ENCODE peak calls at places on chromosomes 7 and 10, in four cellular contexts. F is iPS DF 6.9, H is heart left ventricle, B is fibroblast of pulmonary artery. A is an unnamed sample.

GRCh38 chr7:71682841-71683341 is 550.9 kb downstream of the GALNT17 start:
- DNase-seq in H (no peak), B (no peak), F (no peak), A (no peak)

GRCh38 chr10:67476201-67476600 is 219.8 kb downstream of the CTNNA3 start:
- DNase-seq in H (no peak), F (peak), B (no peak), A (no peak)

GRCh38 chr10:94673614-94674321 is 9.8 kb upstream of the CYP2C18 start:
- DNase-seq in F (no peak), H (no peak), B (no peak), A (no peak)

GRCh38 chr10:8311526-8312070 is 257.1 kb downstream of the GATA3 start:
- DNase-seq in B (no peak), H (no peak), F (no peak), A (no peak)

GRCh38 chr10:78044179-78044578 is 10.5 kb downstream of the RPS24 start:
- DNase-seq in H (no peak), B (no peak), F (no peak), A (no peak)

GRCh38 chr10:24465899-24466615 is 257.1 kb downstream of the KIAA1217 start:
- DNase-seq in B (peak), F (no peak), H (no peak), A (peak)

GRCh38 chr10:84348860-84349259 is 20.5 kb downstream of the CCSER2 start:
- DNase-seq in F (no peak), H (no peak), B (peak), A (no peak)

GRCh38 chr10:20991526-20991925 is 94.4 kb upstream of the NEBL start:
- DNase-seq in B (no peak), F (no peak), H (no peak), A (no peak)

GRCh38 chr10:10623958-10624590 is 393.6 kb upstream of the CELF2 start:
- DNase-seq in B (peak), F (no peak), H (no peak), A (no peak)

GRCh38 chr7:38558786-38559185 is 72.4 kb downstream of the AMPH start:
- DNase-seq in H (no peak), B (no peak), F (no peak), A (no peak)

GRCh38 chr10:101139421-101139911 is 8.4 kb downstream of the TLX1 start:
- DNase-seq in F (no peak), H (no peak), B (peak), A (no peak)

GRCh38 chr10:10942441-10942840 is 75.2 kb upstream of the CELF2 start:
- DNase-seq in H (no peak), F (no peak), B (no peak), A (no peak)

GRCh38 chr7:74388880-74389415 is 64.8 kb upstream of the GTF2IRD1 start:
- DNase-seq in B (no peak), F (no peak), H (peak), A (no peak)

GRCh38 chr7:38716397-38716796 is 85.2 kb upstream of the AMPH start:
- DNase-seq in B (no peak), H (no peak), F (no peak), A (no peak)

GRCh38 chr10:3750884-3751283 is 34.1 kb downstream of the KLF6 start:
- DNase-seq in F (no peak), H (no peak), B (peak), A (no peak)

GRCh38 chr7:147982307-147982706 is 608.3 kb upstream of the C7orf33 start:
- DNase-seq in F (no peak), H (no peak), B (no peak), A (no peak)

GRCh38 chr7:108051449-108051848 is 48.5 kb upstream of the LAMB1 start:
- DNase-seq in H (no peak), B (peak), F (no peak), A (no peak)

GRCh38 chr10:75410135-75410787 is 8.7 kb upstream of the ZNF503 start:
- DNase-seq in H (no peak), B (no peak), F (no peak), A (no peak)

GRCh38 chr10:52300599-52301277 is 13.3 kb upstream of the DKK1 start:
- DNase-seq in B (no peak), H (no peak), F (no peak), A (no peak)

GRCh38 chr10:4028027-4028471 is 243.0 kb upstream of the KLF6 start:
- DNase-seq in B (no peak), F (no peak), H (no peak), A (no peak)

GRCh38 chr7:135420786-135421185 is 89.1 kb downstream of the CNOT4 start:
- DNase-seq in F (no peak), B (no peak), H (no peak), A (no peak)

GRCh38 chr7:124996778-124997177 is 67.2 kb upstream of the POT1 start:
- DNase-seq in H (no peak), F (peak), B (no peak), A (no peak)

GRCh38 chr10:13890233-13890616 is 303.5 kb downstream of the PRPF18 start:
- DNase-seq in H (no peak), B (peak), F (no peak), A (no peak)

GRCh38 chr10:35643151-35643975 is 1.3 kb upstream of the FZD8 start:
- DNase-seq in H (peak), F (no peak), B (peak), A (no peak)

GRCh38 chr10:102009801-102010425 is 46.1 kb downstream of the ARMH3 start:
- DNase-seq in H (no peak), F (peak), B (peak), A (peak)

GRCh38 chr10:88901610-88902327 is 21.7 kb downstream of the STAMBPL1 start:
- DNase-seq in F (no peak), H (no peak), B (no peak), A (peak)

GRCh38 chr7:80940539-80941205 is 21.8 kb upstream of the SEMA3C start:
- DNase-seq in F (no peak), B (peak), H (no peak), A (no peak)

GRCh38 chr10:103833731-103834365 is 21.5 kb downstream of the SH3PXD2A start:
- DNase-seq in B (peak), F (peak), H (peak), A (no peak)

GRCh38 chr10:6796231-6796630 is 216.2 kb upstream of the PRKCQ start:
- DNase-seq in F (no peak), B (no peak), H (no peak), A (no peak)
- H3K4me3 ChIP-seq in F (no peak), B (no peak), H (no peak), A (no peak)

DNA sequence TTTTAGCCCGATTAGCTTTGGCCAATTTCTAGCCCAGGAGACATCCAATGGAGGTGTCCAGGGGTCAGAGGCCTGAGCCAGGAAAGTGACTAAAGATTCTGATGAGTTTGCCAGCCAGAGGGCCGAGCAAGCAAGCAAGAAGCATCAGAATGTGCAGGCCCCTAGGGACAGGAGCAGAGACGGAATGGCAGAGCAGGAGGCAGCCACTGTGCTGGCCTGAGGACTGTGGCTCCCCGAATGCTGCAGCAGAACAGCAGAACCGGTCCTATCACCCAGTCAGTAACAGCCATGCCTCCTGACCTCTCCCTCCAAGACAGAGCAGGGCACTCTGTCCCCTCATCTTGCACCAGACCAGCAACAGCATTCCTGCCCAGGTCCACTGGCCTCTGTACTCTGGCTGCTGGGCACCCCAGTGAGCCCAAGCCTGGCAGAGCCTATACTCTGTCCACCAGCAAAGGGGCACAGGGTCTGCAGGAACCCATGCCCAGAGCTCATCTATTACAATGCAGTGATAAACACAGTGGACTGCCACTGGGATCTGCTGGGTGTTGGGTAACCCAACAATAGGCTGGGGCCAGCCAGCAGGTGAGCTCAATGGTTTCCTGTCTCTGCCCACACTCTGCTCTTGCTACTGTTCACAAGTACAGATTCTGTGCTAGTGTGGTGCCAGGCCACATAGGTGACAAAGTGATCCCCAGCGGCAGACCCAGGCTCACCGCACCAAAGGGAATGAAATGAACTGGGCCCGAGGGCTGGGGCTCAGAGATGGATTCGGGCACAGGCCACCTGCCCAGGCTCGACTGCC is 85.7 kb downstream of the ARHGAP22 start:
- DNase-seq in B (no peak), H (no peak), F (no peak), A (no peak)
- H3K4me3 ChIP-seq in B (no peak), H (no peak), F (no peak), A (no peak)

GRCh38 chr10:132517951-132518521 is 19.6 kb upstream of the INPP5A start:
- DNase-seq in H (peak), F (no peak), B (no peak), A (no peak)

GRCh38 chr10:132520147-132520811 is 17.3 kb upstream of the INPP5A start:
- DNase-seq in F (no peak), H (peak), B (peak), A (no peak)

GRCh38 chr10:132521041-132521465 is 16.5 kb upstream of the INPP5A start:
- DNase-seq in H (peak), B (no peak), F (no peak), A (no peak)

GRCh38 chr10:132518572-132519381 is 18.8 kb upstream of the INPP5A start:
- DNase-seq in B (no peak), F (no peak), H (peak), A (no peak)

DNA sequence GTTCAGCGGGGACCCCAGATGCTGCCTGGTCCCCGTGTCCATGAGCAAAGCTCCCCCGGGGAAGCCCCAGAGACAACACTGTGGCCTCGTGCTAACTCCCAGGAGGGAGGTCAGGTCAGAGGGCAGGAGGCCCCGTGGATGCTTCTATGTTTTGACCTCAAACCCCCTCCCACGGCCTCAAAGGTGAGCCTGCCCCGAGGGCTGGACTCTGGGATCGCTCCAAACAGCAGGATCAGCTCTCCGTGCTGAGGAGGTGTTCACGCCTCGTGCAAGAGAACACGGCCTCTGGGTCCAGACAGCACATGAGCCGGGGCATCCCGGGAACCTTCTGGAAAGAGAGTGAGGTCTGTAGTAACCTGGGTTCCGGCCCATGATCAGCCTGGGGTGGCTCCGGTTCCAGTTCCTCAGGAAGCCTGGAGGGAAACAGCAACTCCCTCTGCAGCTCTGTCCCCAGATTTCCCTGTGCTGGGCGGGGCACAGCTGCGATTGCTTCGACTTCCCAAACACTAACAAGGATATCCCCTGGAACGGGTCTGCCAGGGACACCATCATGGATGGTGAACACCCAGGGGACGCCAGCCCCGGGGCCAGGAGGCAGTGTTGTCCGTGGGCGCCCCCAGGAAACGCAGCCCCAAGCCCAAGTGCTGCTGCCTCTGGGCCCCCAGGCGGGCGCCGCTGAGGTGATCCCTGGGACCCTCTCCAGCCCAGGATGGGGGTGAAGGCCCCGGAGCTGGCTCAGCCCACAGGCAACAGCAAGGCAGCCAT is 18.0 kb upstream of the INPP5A start:
- DNase-seq in H (peak), F (no peak), B (no peak), A (no peak)
- H3K4me3 ChIP-seq in H (no peak), F (no peak), B (no peak), A (no peak)

GRCh38 chr7:46767071-46767470 is 814.8 kb downstream of the TNS3 start:
- DNase-seq in H (no peak), B (no peak), F (no peak), A (no peak)
- H3K4me3 ChIP-seq in H (no peak), B (no peak), F (no peak), A (no peak)

GRCh38 chr7:150736864-150737263 is 354 bp upstream of the GIMAP5 start:
- DNase-seq in F (no peak), B (no peak), H (no peak), A (no peak)
- H3K4me3 ChIP-seq in F (no peak), B (no peak), H (peak), A (peak)

DNA sequence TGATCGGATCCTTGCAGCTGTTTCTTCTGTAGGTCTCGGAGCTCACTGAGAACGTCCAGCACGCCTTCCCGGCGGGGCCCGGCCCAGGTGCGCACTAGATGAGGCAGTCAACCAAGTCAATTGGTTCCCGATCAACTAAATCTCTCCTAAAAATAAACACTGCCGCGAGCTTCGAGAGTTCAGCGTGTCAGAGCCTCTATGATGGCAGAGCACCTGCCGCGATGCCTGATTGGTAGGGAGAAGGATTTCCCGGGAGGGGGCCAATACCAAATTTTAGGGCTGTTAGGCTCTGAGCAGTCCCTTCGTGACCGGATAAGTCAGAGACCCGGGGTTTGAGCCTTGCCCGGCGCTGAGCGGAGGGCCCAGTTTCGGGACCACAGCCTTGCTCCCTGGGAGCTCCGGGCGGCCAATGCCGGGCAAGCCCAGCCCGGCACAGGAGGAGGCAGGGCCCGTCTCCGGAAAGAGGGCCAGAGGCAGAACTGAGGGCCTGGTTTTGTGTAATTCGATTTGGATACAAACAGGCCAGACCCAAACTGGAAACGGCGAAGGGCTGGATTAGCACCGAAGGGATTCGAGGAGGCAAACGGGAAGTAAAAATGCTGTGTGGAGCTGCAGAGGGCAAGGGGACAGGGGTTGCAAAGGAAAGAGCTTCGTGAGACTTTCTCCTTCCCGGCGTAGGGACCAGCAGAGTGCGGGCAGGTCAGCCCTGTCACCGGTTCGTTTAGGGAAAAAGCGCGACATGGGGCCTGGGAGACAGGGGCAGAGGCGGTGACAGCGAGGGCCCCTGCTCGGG is 583 bp downstream of the SLC26A5 start:
- DNase-seq in B (peak), F (no peak), H (no peak), A (no peak)
- H3K4me3 ChIP-seq in B (peak), F (peak), H (peak), A (no peak)

GRCh38 chr10:116312534-116312933 is 11.7 kb upstream of the CCDC172 start:
- DNase-seq in B (no peak), F (no peak), H (no peak), A (no peak)
- H3K4me3 ChIP-seq in B (no peak), F (no peak), H (no peak), A (no peak)

A was measured in GM12864.